ENCODE peak calls at places on chromosomes 12 and 14, in nine cellular contexts. Z is CD8-positive, alpha-beta memory T cell; N is gastrocnemius medialis; Q is esophagus squamous epithelium; U is EH; G is nucleus accumbens; F is Jurkat, Clone E6-1; B is stimulated activated CD8-positive, alpha-beta memory T cell treated with anti-CD3 and anti-CD28 coated beads, Interleukin-15, amount 100 ng/mL, for 1 hour; V is AML-193. L is an unnamed sample.
A peak's percentile ranks its signal among the peaks of the same experiment; 100 is the strongest.

GRCh38 chr12:112368856-112369255 is 13.4 kb downstream of the HECTD4 start:
- DNase-seq in Z (no peak), N (no peak), Q (no peak), U (no peak), G (no peak), F (no peak), B (no peak), V (no peak), L (no peak)

GRCh38 chr14:51852541-51852940 is 7.9 kb upstream of the GNG2 start:
- DNase-seq in Z (no peak), N (no peak), Q (no peak), U (no peak), G (no peak), F (no peak), B (no peak), V (no peak), L (no peak)

GRCh38 chr12:84150226-84150625 is 762.4 kb downstream of the SLC6A15 start:
- DNase-seq in Z (no peak), N (no peak), Q (no peak), U (no peak), G (no peak), F (no peak), B (no peak), V (no peak), L (no peak)

GRCh38 chr12:41213648-41214047 is 25.5 kb downstream of the PDZRN4 start:
- DNase-seq in Z (no peak), N (no peak), Q (no peak), U (no peak), G (no peak), F (no peak), B (no peak), V (no peak), L (no peak)

GRCh38 chr14:74504874-74505617 is 11.5 kb downstream of the ISCA2 start:
- DNase-seq in Z (no peak), N (no peak), Q (no peak), U (no peak), G (no peak), F (no peak), B (no peak), V (no peak), L (no peak)

GRCh38 chr14:89366580-89367448 is 50.2 kb downstream of the FOXN3 start:
- DNase-seq in Z (no peak), N (no peak), Q (no peak), U (no peak), G (no peak), F (no peak), B (no peak), V (no peak), L (no peak)

GRCh38 chr12:122162976-122163375 is 11.0 kb downstream of the IL31 start:
- DNase-seq in Z (no peak), N (no peak), Q (no peak), U (no peak), G (no peak), F (no peak), B (no peak), V (no peak), L (no peak)

GRCh38 chr12:75923964-75924666 is 107.5 kb downstream of the PHLDA1 start:
- DNase-seq in Z (no peak), N (no peak), Q (no peak), U (peak; percentile 24), G (no peak), F (no peak), B (no peak), V (no peak), L (no peak)

GRCh38 chr14:77495354-77495753 is 3.3 kb downstream of the ISM2 start:
- DNase-seq in Z (no peak), N (no peak), Q (no peak), U (no peak), G (no peak), F (no peak), B (no peak), V (no peak), L (no peak)

GRCh38 chr14:75452324-75452723 is 24.5 kb downstream of the JDP2 start:
- DNase-seq in Z (no peak), N (no peak), Q (no peak), U (peak; percentile 48), G (no peak), F (no peak), B (no peak), V (no peak), L (no peak)

GRCh38 chr14:64563696-64564095 is 13.9 kb downstream of the PPP1R36 start:
- DNase-seq in Z (no peak), N (no peak), Q (no peak), U (no peak), G (no peak), F (no peak), B (no peak), V (no peak), L (no peak)